ENCODE peak calls at places on chromosomes 11 and 22, in ten cellular contexts. M is heart right ventricle; Q is fibroblast of lung; A is CD4-positive, alpha-beta memory T cell; N is psoas muscle; X is stomach; E is GM23248; I is esophagus squamous epithelium; V is vagina; W is CD4-positive, CD25-positive, alpha-beta regulatory T cell. O is an unnamed sample.

GRCh38 chr11:76656087-76656531 is 14.4 kb downstream of the LRRC32 start:
- DNase-seq in M (no peak), Q (no peak), A (no peak), N (no peak), X (no peak), E (no peak), I (no peak), V (peak; percentile 79), W (no peak), O (no peak)

GRCh38 chr11:536841-537621 is at the start of gene LRRC56:
- DNase-seq in M (peak; percentile 61), Q (peak; percentile 83), A (peak; percentile 90), N (peak; percentile 76), X (peak; percentile 94), E (peak; percentile 86), I (peak; percentile 74), V (no peak), W (peak; percentile 93), O (peak; percentile 59)

GRCh38 chr11:1744137-1744878 is 6.1 kb downstream of the IFITM10 start:
- DNase-seq in M (no peak), Q (no peak), A (no peak), N (no peak), X (no peak), E (peak; percentile 19), I (no peak), V (no peak), W (no peak), O (no peak)

GRCh38 chr22:36885474-36885873 is 24.7 kb downstream of the NCF4 start:
- DNase-seq in M (no peak), Q (no peak), A (no peak), N (no peak), X (no peak), E (no peak), I (no peak), V (no peak), W (no peak), O (no peak)

GRCh38 chr11:64455436-64456261 is 96.7 kb downstream of the RPS6KA4 start:
- DNase-seq in M (no peak), Q (no peak), A (no peak), N (no peak), X (no peak), E (no peak), I (no peak), V (no peak), W (no peak), O (no peak)

GRCh38 chr11:133506023-133506422 is 26.3 kb downstream of the OPCML start:
- DNase-seq in M (no peak), Q (no peak), A (no peak), N (no peak), X (no peak), E (no peak), I (no peak), V (no peak), W (no peak), O (no peak)

GRCh38 chr11:12182650-12183511 is 72.5 kb downstream of the MICAL2 start:
- DNase-seq in M (peak; percentile 74), Q (peak; percentile 95), A (no peak), N (peak; percentile 40), X (no peak), E (peak; percentile 98), I (no peak), V (no peak), W (no peak), O (no peak)

GRCh38 chr11:79100093-79100704 is 340.6 kb downstream of the TENM4 start:
- DNase-seq in M (no peak), Q (peak; percentile 66), A (no peak), N (no peak), X (peak; percentile 32), E (peak; percentile 77), I (no peak), V (no peak), W (peak; percentile 42), O (no peak)

GRCh38 chr22:35754761-35755160 is 37.1 kb downstream of the APOL5 start:
- DNase-seq in M (no peak), Q (no peak), A (no peak), N (no peak), X (no peak), E (no peak), I (no peak), V (no peak), W (peak; percentile 7), O (no peak)

GRCh38 chr11:44980533-44981427 is 30.1 kb upstream of the TP53I11 start:
- DNase-seq in M (no peak), Q (no peak), A (no peak), N (no peak), X (no peak), E (no peak), I (no peak), V (no peak), W (no peak), O (no peak)

DNA sequence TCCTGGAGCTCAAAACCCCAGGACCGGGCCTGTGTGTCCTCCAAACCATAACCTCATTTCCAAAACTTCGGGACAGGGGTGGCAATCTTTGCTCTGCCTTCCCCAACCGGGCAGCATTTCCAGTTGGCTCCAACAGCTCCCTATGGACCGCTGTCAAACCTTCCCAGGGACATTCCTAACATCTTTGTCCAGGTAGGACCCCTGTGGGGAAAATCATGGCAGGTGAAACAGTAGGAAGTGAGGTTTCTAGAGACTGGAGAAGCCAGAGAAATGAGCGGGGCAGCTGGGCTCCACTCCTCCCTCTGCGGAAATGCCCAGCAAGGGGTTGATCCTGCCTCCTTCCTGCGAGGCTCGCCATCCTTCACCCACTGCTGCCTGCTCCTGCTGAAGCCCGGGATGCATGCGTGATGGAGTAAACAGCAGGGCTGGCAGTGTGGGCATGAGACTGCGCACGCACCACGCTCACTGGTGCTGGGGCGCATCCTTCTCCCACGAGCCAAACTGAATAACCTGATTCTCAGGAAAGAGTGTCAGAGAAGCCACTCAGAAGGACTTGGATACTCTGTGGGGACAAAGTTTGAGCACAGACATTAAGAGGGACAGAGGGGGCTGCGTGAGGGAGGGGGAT is 136.3 kb downstream of the BUD13 start:
- DNase-seq in M (no peak), Q (no peak), A (no peak), N (no peak), X (no peak), E (no peak), I (no peak), V (peak; percentile 64), W (no peak), O (no peak)
- H3K27me3 ChIP-seq in M (no peaks in the 10 kb centered on the region), Q (no peaks in the 10 kb centered on the region), A (no peaks in the 10 kb centered on the region), N (peaks cover 3% of the 10 kb centered on the region), X (peaks cover 3% of the 10 kb centered on the region), E (peaks cover 15% of the 10 kb centered on the region), I (no peaks in the 10 kb centered on the region), V (no peaks in the 10 kb centered on the region), W (peaks cover 2% of the 10 kb centered on the region), O (no peaks in the 10 kb centered on the region)

GRCh38 chr22:50092342-50092741 is 2.5 kb downstream of the MOV10L1 start:
- DNase-seq in M (no peak), Q (no peak), A (no peak), N (no peak), X (no peak), E (no peak), I (no peak), V (no peak), W (no peak), O (no peak)

GRCh38 chr22:50088096-50088495 is 1.7 kb upstream of the MOV10L1 start:
- DNase-seq in M (no peak), Q (no peak), A (no peak), N (no peak), X (no peak), E (no peak), I (no peak), V (peak; percentile 52), W (no peak), O (no peak)

GRCh38 chr22:50089231-50090140 is at the start of gene MOV10L1:
- DNase-seq in M (no peak), Q (peak; percentile 17), A (peak; percentile 17), N (no peak), X (no peak), E (peak; percentile 30), I (no peak), V (no peak), W (no peak), O (peak; percentile 73)

GRCh38 chr22:50091092-50091491 is 1.3 kb downstream of the MOV10L1 start:
- DNase-seq in M (no peak), Q (no peak), A (no peak), N (no peak), X (no peak), E (no peak), I (no peak), V (no peak), W (no peak), O (no peak)

GRCh38 chr22:50090141-50090714 is 422 bp downstream of the MOV10L1 start:
- DNase-seq in M (no peak), Q (no peak), A (no peak), N (no peak), X (no peak), E (no peak), I (no peak), V (no peak), W (no peak), O (no peak)
- H3K27me3 ChIP-seq in M (peaks cover 40% of the 10 kb centered on the region), Q (peaks cover 2% of the 10 kb centered on the region), A (no peaks in the 10 kb centered on the region), N (peaks cover 48% of the 10 kb centered on the region), X (peaks cover 15% of the 10 kb centered on the region), E (peaks cover 14% of the 10 kb centered on the region), I (no peaks in the 10 kb centered on the region), V (no peaks in the 10 kb centered on the region), W (peaks cover 6% of the 10 kb centered on the region), O (no peaks in the 10 kb centered on the region)

GRCh38 chr22:25966448-25966913 is 202.8 kb upstream of the SEZ6L start:
- DNase-seq in M (no peak), Q (no peak), A (no peak), N (no peak), X (no peak), E (no peak), I (no peak), V (no peak), W (peak; percentile 29), O (no peak)

GRCh38 chr22:25961699-25962098 is 207.6 kb upstream of the SEZ6L start:
- DNase-seq in M (no peak), Q (no peak), A (no peak), N (no peak), X (no peak), E (no peak), I (no peak), V (no peak), W (no peak), O (no peak)

GRCh38 chr22:25969286-25969685 is 200.0 kb upstream of the SEZ6L start:
- DNase-seq in M (no peak), Q (no peak), A (no peak), N (no peak), X (no peak), E (no peak), I (no peak), V (no peak), W (no peak), O (no peak)

GRCh38 chr22:25962711-25963110 is 206.6 kb upstream of the SEZ6L start:
- DNase-seq in M (no peak), Q (no peak), A (no peak), N (no peak), X (no peak), E (no peak), I (no peak), V (no peak), W (no peak), O (no peak)

GRCh38 chr22:25965331-25965730 is 203.9 kb upstream of the SEZ6L start:
- DNase-seq in M (no peak), Q (no peak), A (no peak), N (no peak), X (no peak), E (no peak), I (no peak), V (no peak), W (no peak), O (no peak)
- H3K27me3 ChIP-seq in M (no peaks in the 10 kb centered on the region), Q (no peaks in the 10 kb centered on the region), A (no peaks in the 10 kb centered on the region), N (no peaks in the 10 kb centered on the region), X (no peaks in the 10 kb centered on the region), E (no peaks in the 10 kb centered on the region), I (no peaks in the 10 kb centered on the region), V (no peaks in the 10 kb centered on the region), W (peaks cover 2% of the 10 kb centered on the region), O (no peaks in the 10 kb centered on the region)

GRCh38 chr22:44185237-44186120 is 4.8 kb downstream of the PARVG start:
- DNase-seq in M (no peak), Q (no peak), A (no peak), N (no peak), X (no peak), E (no peak), I (no peak), V (no peak), W (no peak), O (no peak)
- H3K27me3 ChIP-seq in M (peaks cover 24% of the 10 kb centered on the region), Q (no peaks in the 10 kb centered on the region), A (no peaks in the 10 kb centered on the region), N (peaks cover 20% of the 10 kb centered on the region), X (peaks cover 8% of the 10 kb centered on the region), E (peaks cover 12% of the 10 kb centered on the region), I (no peaks in the 10 kb centered on the region), V (no peaks in the 10 kb centered on the region), W (no peaks in the 10 kb centered on the region), O (no peaks in the 10 kb centered on the region)